ENCODE peak calls at places on chromosomes 7 and 10, in five cellular contexts. E, U, S, B and T are unnamed samples.
A peak's percentile ranks its signal among the peaks of the same experiment; 100 is the strongest.

GRCh38 chr7:76220185-76221057 is 18.7 kb downstream of the SRRM3 start:
- DNase-seq in S (no peak), B (peak; percentile 52), E (peak; percentile 71), U (no peak), T (no peak)

GRCh38 chr10:120436431-120437142 is 20.4 kb upstream of the PLPP4 start:
- DNase-seq in E (no peak), S (no peak), U (no peak), B (no peak), T (no peak)

GRCh38 chr7:107353701-107354100 is 116.2 kb upstream of the GPR22 start:
- DNase-seq in B (no peak), E (no peak), U (no peak), S (no peak), T (no peak)

GRCh38 chr7:64618785-64619456 is 47.0 kb upstream of the ZNF107 start:
- DNase-seq in B (no peak), E (no peak), U (no peak), S (no peak), T (no peak)

GRCh38 chr7:55075464-55075971 is 56.7 kb downstream of the EGFR start:
- DNase-seq in S (peak; percentile 91), E (no peak), B (no peak), U (no peak), T (no peak)

GRCh38 chr7:26515462-26515861 is 223.8 kb downstream of the SNX10 start:
- DNase-seq in S (no peak), B (no peak), U (no peak), E (no peak), T (no peak)

GRCh38 chr10:120810298-120810697 is 40.9 kb upstream of the WDR11 start:
- DNase-seq in E (no peak), S (no peak), U (no peak), B (no peak), T (no peak)

GRCh38 chr7:118153551-118154177 is 30.3 kb upstream of the LSM8 start:
- DNase-seq in S (no peak), E (peak; percentile 49), U (no peak), B (no peak), T (no peak)

GRCh38 chr7:64793106-64793755 is 997 bp upstream of the ZNF138 start:
- DNase-seq in S (no peak), U (no peak), E (no peak), B (no peak), T (no peak)

GRCh38 chr7:6026917-6027316 is 4.3 kb upstream of the ANKRD61 start:
- DNase-seq in B (no peak), S (no peak), U (peak; percentile 54), E (no peak), T (no peak)

GRCh38 chr10:73953665-73954064 is 42.7 kb downstream of the PLAU start:
- DNase-seq in S (no peak), E (no peak), U (no peak), B (no peak), T (no peak)

GRCh38 chr7:91504919-91505318 is 240.7 kb downstream of the FZD1 start:
- DNase-seq in U (no peak), E (no peak), B (no peak), S (no peak), T (no peak)

GRCh38 chr7:150403376-150404171 is 24.4 kb downstream of the ZNF775 start:
- DNase-seq in U (peak; percentile 57), B (no peak), S (peak; percentile 34), E (peak; percentile 6), T (peak; percentile 49)
- H3K4me3 ChIP-seq in U (no peak overlapping the region), B (no peak overlapping the region), S (peak overlapping the region; percentile 89), E (no peak overlapping the region), T (peak overlapping the region; percentile 55)

GRCh38 chr10:33661580-33662269 is 327.3 kb upstream of the NRP1 start:
- DNase-seq in U (peak; percentile 83), E (peak; percentile 9), B (peak; percentile 35), S (peak; percentile 83), T (peak; percentile 82)
- H3K27ac ChIP-seq in U (peak overlapping the region; percentile 42), E (no peak overlapping the region), B (no peak overlapping the region), S (peak overlapping the region; percentile 24), T (no peak overlapping the region)

GRCh38 chr7:46352335-46352954 is 431.4 kb upstream of the IGFBP3 start:
- DNase-seq in E (peak; percentile 68), U (no peak), B (peak; percentile 49), S (no peak), T (no peak)
- TF ChIP-seq CTCF in E (peak; percentile 75), U (peak; percentile 59), B (peak; percentile 13), S (peak; percentile 49), T (peak; percentile 38)

DNA sequence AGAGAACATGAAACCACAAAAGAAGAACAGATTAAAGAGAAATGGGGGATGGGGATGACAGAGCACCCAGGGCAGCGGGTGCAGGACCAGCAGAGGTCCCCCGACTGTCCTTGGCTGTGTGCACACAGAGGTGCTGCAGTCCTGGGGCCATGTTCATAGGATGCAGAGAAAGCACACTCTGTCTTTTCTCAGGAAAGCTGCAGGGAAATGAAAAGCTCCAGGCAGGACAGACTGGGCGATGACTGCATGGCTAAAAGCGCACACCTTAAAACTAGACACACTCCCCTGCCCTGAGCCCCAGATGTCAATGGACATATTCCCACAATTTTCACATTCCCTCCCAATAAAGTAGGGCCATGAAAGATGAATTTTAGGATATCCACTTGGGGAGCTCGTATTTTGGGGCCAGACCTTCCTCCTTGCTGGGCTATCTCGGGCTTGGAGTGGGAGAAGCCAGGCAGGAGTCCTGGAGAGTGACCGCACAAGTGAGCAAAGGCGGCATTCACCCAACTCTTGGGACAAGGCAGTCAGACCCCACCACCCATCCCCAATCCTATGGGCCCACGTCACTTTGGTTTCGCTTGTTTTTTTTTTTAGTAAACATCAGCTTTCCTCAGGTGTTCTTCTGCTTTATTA is 13.0 kb downstream of the GPRIN2 start:
- DNase-seq in U (peak; percentile 64), S (peak; percentile 32), B (peak; percentile 4), E (no peak), T (no peak)
- H3K4me3 ChIP-seq in U (no peak overlapping the region), S (no peak overlapping the region), B (no peak overlapping the region), E (no peak overlapping the region), T (no peak overlapping the region)

GRCh38 chr7:92799446-92800211 is 36.7 kb downstream of the CDK6 start:
- DNase-seq in U (no peak), S (no peak), B (no peak), E (no peak), T (no peak)
- H3K27ac ChIP-seq in U (no peak overlapping the region), S (no peak overlapping the region), B (no peak overlapping the region), E (no peak overlapping the region), T (no peak overlapping the region)